ENCODE peak calls at places on chromosomes 7 and 10, in eight cellular contexts. U is thoracic aorta, O is skeletal muscle cell, H is GM06990, B is tibial artery, I is aorta, X is colonic mucosa, L is GM23248. Y is an unnamed sample.

GRCh38 chr7:88322151-88322550 is 15.5 kb upstream of the STEAP4 start:
- DNase-seq in U (no peak), O (no peak), H (no peak), B (no peak), I (no peak), X (no peak), L (no peak), Y (no peak)

GRCh38 chr7:826230-826905 is 5.9 kb upstream of the SUN1 start:
- DNase-seq in U (no peak), O (no peak), H (no peak), B (no peak), I (no peak), X (no peak), L (peak; percentile 54), Y (no peak)

GRCh38 chr10:43204394-43204942 is 62.4 kb downstream of the RASGEF1A start:
- DNase-seq in U (no peak), O (no peak), H (no peak), B (peak; percentile 15), I (peak; percentile 44), X (no peak), L (no peak), Y (no peak)

GRCh38 chr7:934469-935320 is 19.8 kb downstream of the ADAP1 start:
- DNase-seq in U (no peak), O (no peak), H (no peak), B (no peak), I (peak; percentile 40), X (no peak), L (no peak), Y (no peak)

GRCh38 chr10:124384591-124385190 is 34.0 kb downstream of the OAT start:
- DNase-seq in U (no peak), O (no peak), H (no peak), B (no peak), I (no peak), X (no peak), L (no peak), Y (no peak)

GRCh38 chr10:131872011-131872836 is 28.6 kb upstream of the PPP2R2D start:
- DNase-seq in U (no peak), O (no peak), H (no peak), B (peak; percentile 10), I (no peak), X (no peak), L (no peak), Y (no peak)

GRCh38 chr10:4013651-4014085 is 228.7 kb upstream of the KLF6 start:
- DNase-seq in U (no peak), O (no peak), H (peak; percentile 24), B (peak; percentile 26), I (no peak), X (peak; percentile 16), L (peak; percentile 37), Y (peak; percentile 24)

GRCh38 chr7:135180122-135180521 is 9.6 kb upstream of the CYREN start:
- DNase-seq in U (no peak), O (no peak), H (no peak), B (no peak), I (no peak), X (no peak), L (no peak), Y (no peak)

GRCh38 chr10:131885391-131886165 is 15.2 kb upstream of the PPP2R2D start:
- DNase-seq in U (peak; percentile 23), O (no peak), H (peak; percentile 67), B (peak; percentile 54), I (peak; percentile 81), X (peak; percentile 81), L (peak; percentile 72), Y (no peak)

GRCh38 chr7:100034871-100035510 is 14.6 kb upstream of the ZSCAN21 start:
- DNase-seq in U (no peak), O (peak; percentile 54), H (no peak), B (no peak), I (no peak), X (no peak), L (peak; percentile 78), Y (no peak)

GRCh38 chr7:23477170-23477525 is 6.9 kb upstream of the IGF2BP3 start:
- DNase-seq in U (no peak), O (no peak), H (no peak), B (no peak), I (no peak), X (no peak), L (no peak), Y (no peak)
- H3K4me3 ChIP-seq in U (no peak overlapping the region), O (no peak overlapping the region), H (no peak overlapping the region), B (no peak overlapping the region), I (no peak overlapping the region), X (no peak overlapping the region), L (no peak overlapping the region), Y (no peak overlapping the region)

GRCh38 chr10:89352802-89353201 is 25.0 kb downstream of the IFIT3 start:
- DNase-seq in U (no peak), O (no peak), H (no peak), B (no peak), I (no peak), X (no peak), L (no peak), Y (no peak)

GRCh38 chr10:89355373-89355772 is 22.5 kb upstream of the IFIT1B start:
- DNase-seq in U (no peak), O (peak; percentile 46), H (no peak), B (no peak), I (no peak), X (no peak), L (peak; percentile 72), Y (no peak)

GRCh38 chr10:89351402-89352038 is 23.7 kb downstream of the IFIT3 start:
- DNase-seq in U (no peak), O (no peak), H (peak; percentile 45), B (no peak), I (no peak), X (no peak), L (peak; percentile 74), Y (no peak)

GRCh38 chr10:89348458-89348857 is 20.7 kb downstream of the IFIT3 start:
- DNase-seq in U (no peak), O (no peak), H (no peak), B (no peak), I (no peak), X (no peak), L (no peak), Y (no peak)

DNA sequence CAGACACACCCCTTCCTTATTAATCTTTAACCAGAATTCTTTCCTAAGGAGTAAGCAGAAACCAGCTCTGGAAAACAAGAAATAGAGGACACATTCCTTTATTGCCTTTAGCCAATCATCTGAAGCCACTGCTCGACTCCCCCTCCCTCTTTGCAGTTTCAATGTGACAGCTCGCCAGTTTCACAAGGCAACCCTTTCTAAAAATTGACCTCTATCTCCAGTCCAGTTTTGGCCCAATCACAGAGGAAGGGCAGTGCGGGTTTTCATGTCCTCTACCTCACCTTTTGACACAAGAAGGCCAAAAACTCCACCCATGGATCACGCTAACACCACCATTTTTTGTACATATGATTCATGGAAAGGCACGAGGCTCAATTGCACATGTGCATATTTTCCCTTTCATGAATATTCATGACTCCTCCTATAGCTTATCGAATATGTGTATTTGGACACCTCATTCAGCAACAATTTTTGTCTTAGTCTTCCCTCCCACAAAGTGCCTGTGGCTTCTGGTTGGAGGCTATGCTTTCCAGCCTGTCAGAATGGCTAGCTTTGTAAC is 24.3 kb downstream of the IFIT3 start:
- DNase-seq in U (no peak), O (peak; percentile 78), H (peak; percentile 41), B (peak; percentile 62), I (peak; percentile 59), X (peak; percentile 56), L (peak; percentile 97), Y (no peak)
- H3K4me3 ChIP-seq in U (peak overlapping the region; percentile 30), O (no peak overlapping the region), H (peak overlapping the region; percentile 3), B (peak overlapping the region; percentile 13), I (no peak overlapping the region), X (no peak overlapping the region), L (peak overlapping the region; percentile 46), Y (no peak overlapping the region)

GRCh38 chr7:141074162-141074989 is 512 bp downstream of the TMEM178B start:
- DNase-seq in U (no peak), O (no peak), H (peak; percentile 23), B (no peak), I (no peak), X (no peak), L (peak; percentile 17), Y (no peak)

GRCh38 chr7:141076377-141076776 is 2.5 kb downstream of the TMEM178B start:
- DNase-seq in U (no peak), O (no peak), H (no peak), B (no peak), I (no peak), X (no peak), L (no peak), Y (no peak)

GRCh38 chr7:141073173-141073640 is 657 bp upstream of the TMEM178B start:
- DNase-seq in U (no peak), O (peak; percentile 2), H (peak; percentile 32), B (no peak), I (no peak), X (no peak), L (peak; percentile 73), Y (no peak)

GRCh38 chr7:141073641-141074161 is at the start of gene TMEM178B:
- DNase-seq in U (no peak), O (no peak), H (no peak), B (no peak), I (no peak), X (no peak), L (peak; percentile 7), Y (no peak)

DNA sequence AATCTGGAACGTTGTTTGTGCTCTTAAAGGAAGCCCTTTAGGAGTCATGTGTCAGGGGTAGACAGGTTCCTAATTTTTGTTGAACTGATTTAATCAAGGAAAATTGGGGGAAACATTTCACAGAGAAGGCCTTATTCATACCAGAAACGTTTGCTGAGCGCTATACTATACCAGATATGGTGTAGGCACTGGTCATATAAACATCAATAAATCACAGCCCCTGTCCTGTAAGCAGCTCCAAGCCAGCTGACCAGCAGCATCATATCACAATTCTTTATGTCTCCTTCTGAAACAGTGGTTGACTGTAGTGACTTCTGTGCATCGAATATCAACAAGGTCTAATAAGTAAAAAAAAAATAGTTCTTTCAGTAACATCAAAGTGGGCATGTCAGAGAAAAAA is 1.1 kb downstream of the TMEM178B start:
- DNase-seq in U (no peak), O (no peak), H (no peak), B (no peak), I (no peak), X (no peak), L (no peak), Y (no peak)
- H3K4me3 ChIP-seq in U (no peak overlapping the region), O (no peak overlapping the region), H (no peak overlapping the region), B (no peak overlapping the region), I (no peak overlapping the region), X (no peak overlapping the region), L (no peak overlapping the region), Y (no peak overlapping the region)

GRCh38 chr7:108452707-108453106 is 3.5 kb downstream of the NRCAM start:
- DNase-seq in U (no peak), O (no peak), H (no peak), B (no peak), I (no peak), X (no peak), L (peak; percentile 58), Y (peak; percentile 10)

GRCh38 chr7:108454674-108455523 is 1.3 kb downstream of the NRCAM start:
- DNase-seq in U (no peak), O (no peak), H (peak; percentile 57), B (no peak), I (no peak), X (no peak), L (peak; percentile 48), Y (no peak)

GRCh38 chr7:108455524-108455832 is 758 bp downstream of the NRCAM start:
- DNase-seq in U (no peak), O (no peak), H (no peak), B (no peak), I (no peak), X (no peak), L (no peak), Y (no peak)

GRCh38 chr7:108453320-108453719 is 2.9 kb downstream of the NRCAM start:
- DNase-seq in U (no peak), O (no peak), H (no peak), B (no peak), I (no peak), X (no peak), L (no peak), Y (no peak)

GRCh38 chr7:108454317-108454673 is 1.9 kb downstream of the NRCAM start:
- DNase-seq in U (no peak), O (no peak), H (no peak), B (no peak), I (no peak), X (no peak), L (no peak), Y (no peak)
- H3K4me3 ChIP-seq in U (peak overlapping the region; percentile 73), O (peak overlapping the region; percentile 68), H (peak overlapping the region; percentile 61), B (peak overlapping the region; percentile 52), I (no peak overlapping the region), X (no peak overlapping the region), L (peak overlapping the region; percentile 75), Y (no peak overlapping the region)